ENCODE peak calls at places on chromosomes 4 and X, in four cellular contexts. N is heart right ventricle, K is HFFc6, D is Peyer's patch. J is an unnamed sample.

GRCh38 chr4:158786155-158786581 is 17.3 kb downstream of the FNIP2 start:
- DNase-seq in N (no peak), K (no peak), D (no peak), J (no peak)

GRCh38 chr4:26780524-26780923 is 80.1 kb upstream of the STIM2 start:
- DNase-seq in N (no peak), K (peak), D (no peak), J (peak)

GRCh38 chrX:136711147-136711546 is 63.2 kb downstream of the CD40LG start:
- DNase-seq in N (peak), K (peak), D (peak), J (peak)

GRCh38 chrX:10387011-10387410 is 230.2 kb downstream of the CLCN4 start:
- DNase-seq in N (no peak), K (peak), D (no peak), J (peak)

GRCh38 chr4:17544205-17544604 is 29.2 kb downstream of the CLRN2 start:
- DNase-seq in N (no peak), K (peak), D (no peak), J (no peak)

GRCh38 chr4:16032871-16033505 is 50.8 kb downstream of the PROM1 start:
- DNase-seq in N (no peak), K (no peak), D (no peak), J (no peak)

GRCh38 chrX:110277609-110278008 is 40.3 kb downstream of the AMMECR1 start:
- DNase-seq in N (no peak), K (no peak), D (no peak), J (no peak)

GRCh38 chr4:61376301-61376700 is 176.2 kb downstream of the ADGRL3 start:
- DNase-seq in N (no peak), K (no peak), D (no peak), J (no peak)

GRCh38 chrX:153413731-153414130 is 2.5 kb downstream of the ZFP92 start:
- DNase-seq in N (no peak), K (no peak), D (no peak), J (no peak)

GRCh38 chr4:60938621-60939020 is 261.5 kb upstream of the ADGRL3 start:
- DNase-seq in N (no peak), K (no peak), D (no peak), J (no peak)

GRCh38 chr4:75542824-75543223 is 13.0 kb upstream of the ODAPH start:
- DNase-seq in N (no peak), K (peak), D (no peak), J (peak)

GRCh38 chr4:76108467-76109181 is 34.1 kb downstream of the ART3 start:
- DNase-seq in N (no peak), K (no peak), D (no peak), J (peak)

GRCh38 chr4:105989411-105990242 is 94.4 kb downstream of the NPNT start:
- DNase-seq in N (peak), K (peak), D (no peak), J (no peak)

GRCh38 chr4:7903686-7904085 is 36.0 kb downstream of the AFAP1 start:
- DNase-seq in N (no peak), K (peak), D (no peak), J (no peak)

GRCh38 chr4:15400911-15401671 is 26.7 kb upstream of the C1QTNF7 start:
- DNase-seq in N (peak), K (peak), D (peak), J (peak)

GRCh38 chrX:37871626-37872302 is 24.4 kb upstream of the DYNLT3 start:
- DNase-seq in N (peak), K (peak), D (no peak), J (peak)

GRCh38 chr4:79027656-79028055 is 88.4 kb upstream of the PAQR3 start:
- DNase-seq in N (no peak), K (no peak), D (no peak), J (no peak)

GRCh38 chrX:68503830-68504229 is 5.0 kb downstream of the YIPF6 start:
- DNase-seq in N (no peak), K (no peak), D (no peak), J (peak)

GRCh38 chr4:183602444-183603102 is 56.4 kb downstream of the RWDD4 start:
- DNase-seq in N (no peak), K (no peak), D (no peak), J (peak)

GRCh38 chr4:66590488-66591215 is 920.4 kb upstream of the EPHA5 start:
- DNase-seq in N (no peak), K (no peak), D (no peak), J (peak)

GRCh38 chr4:168978001-168978700 is 31.9 kb downstream of the CBR4 start:
- DNase-seq in N (no peak), K (peak), D (no peak), J (no peak)

GRCh38 chr4:127846061-127846460 is 34.6 kb upstream of the PLK4 start:
- DNase-seq in N (no peak), K (no peak), D (no peak), J (no peak)

GRCh38 chrX:130079824-130080406 is 30.4 kb downstream of the ELF4 start:
- DNase-seq in N (peak), K (peak), D (peak), J (peak)

GRCh38 chrX:65838674-65839073 is 171.2 kb downstream of the MSN start:
- DNase-seq in N (no peak), K (no peak), D (no peak), J (no peak)

GRCh38 chrX:64842492-64842891 is 133.8 kb downstream of the ZC4H2 start:
- DNase-seq in N (no peak), K (no peak), D (peak), J (no peak)

GRCh38 chrX:24424948-24425347 is 40.1 kb upstream of the PDK3 start:
- DNase-seq in N (peak), K (peak), D (peak), J (no peak)

GRCh38 chr4:55762815-55763214 is 56.8 kb upstream of the EXOC1L start:
- DNase-seq in N (no peak), K (no peak), D (no peak), J (no peak)

GRCh38 chr4:112170451-112170993 is 25.3 kb downstream of the FAM241A start:
- DNase-seq in N (no peak), K (peak), D (no peak), J (peak)

GRCh38 chr4:83606435-83606834 is 70.5 kb downstream of the GPAT3 start:
- DNase-seq in N (no peak), K (no peak), D (no peak), J (no peak)

GRCh38 chr4:38210396-38211114 is 250.4 kb downstream of the PTTG2 start:
- DNase-seq in N (no peak), K (peak), D (no peak), J (no peak)

GRCh38 chrX:151153086-151153485 is 23.3 kb upstream of the GPR50 start:
- DNase-seq in N (no peak), K (peak), D (no peak), J (peak)

GRCh38 chrX:75038925-75039324 is 113.7 kb upstream of the NEXMIF start:
- DNase-seq in N (no peak), K (peak), D (no peak), J (peak)

GRCh38 chr4:67861513-67861912 is 22.3 kb downstream of the TMPRSS11D start:
- DNase-seq in N (no peak), K (no peak), D (no peak), J (peak)

GRCh38 chr4:170581322-170581721 is 491.6 kb upstream of the AADAT start:
- DNase-seq in N (no peak), K (no peak), D (peak), J (no peak)

GRCh38 chr4:126777649-126778048 is 855.1 kb upstream of the INTU start:
- DNase-seq in N (no peak), K (peak), D (no peak), J (no peak)

GRCh38 chr4:44629280-44629866 is 22.1 kb downstream of the YIPF7 start:
- DNase-seq in N (peak), K (peak), D (peak), J (peak)

GRCh38 chrX:39716802-39717540 is 380.8 kb downstream of the BCOR start:
- DNase-seq in N (no peak), K (no peak), D (no peak), J (no peak)

GRCh38 chr4:34417160-34417559 is 1827.2 kb downstream of the ARAP2 start:
- DNase-seq in N (no peak), K (peak), D (no peak), J (no peak)

GRCh38 chr4:145153181-145153903 is 27.0 kb downstream of the OTUD4 start:
- DNase-seq in N (no peak), K (peak), D (no peak), J (no peak)

GRCh38 chr4:123438031-123438430 is 41.4 kb downstream of the SPRY1 start:
- DNase-seq in N (no peak), K (no peak), D (no peak), J (no peak)

DNA sequence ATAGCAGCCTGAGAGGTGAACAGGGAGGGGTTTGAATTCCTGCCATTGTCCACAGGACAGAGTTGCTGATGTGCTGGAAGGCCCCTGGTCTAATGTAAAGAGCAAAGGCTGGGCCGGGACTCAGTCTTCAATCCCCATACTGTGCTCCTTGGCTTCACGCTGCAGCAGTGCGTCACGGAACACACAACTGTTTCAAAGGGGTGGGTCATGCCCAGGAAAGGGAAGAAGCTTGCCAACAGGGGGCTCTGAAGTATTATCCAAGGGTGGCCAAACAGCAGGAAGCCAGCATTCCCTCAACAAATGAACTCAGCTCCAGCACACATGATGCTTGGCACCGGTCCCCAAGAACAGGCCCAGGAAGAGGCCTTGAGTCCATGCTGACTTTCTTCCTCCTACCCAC is 122.5 kb downstream of the NFKB1 start:
- DNase-seq in N (no peak), K (peak), D (no peak), J (peak)
- TF ChIP-seq CTCF in N (peak), K (peak), D (no peak), J (peak)

GRCh38 chr4:153530284-153530995 is 64.3 kb downstream of the TMEM131L start:
- DNase-seq in N (no peak), K (no peak), D (no peak), J (no peak)
- TF ChIP-seq CTCF in N (no peak), K (no peak), D (no peak), J (no peak)

DNA sequence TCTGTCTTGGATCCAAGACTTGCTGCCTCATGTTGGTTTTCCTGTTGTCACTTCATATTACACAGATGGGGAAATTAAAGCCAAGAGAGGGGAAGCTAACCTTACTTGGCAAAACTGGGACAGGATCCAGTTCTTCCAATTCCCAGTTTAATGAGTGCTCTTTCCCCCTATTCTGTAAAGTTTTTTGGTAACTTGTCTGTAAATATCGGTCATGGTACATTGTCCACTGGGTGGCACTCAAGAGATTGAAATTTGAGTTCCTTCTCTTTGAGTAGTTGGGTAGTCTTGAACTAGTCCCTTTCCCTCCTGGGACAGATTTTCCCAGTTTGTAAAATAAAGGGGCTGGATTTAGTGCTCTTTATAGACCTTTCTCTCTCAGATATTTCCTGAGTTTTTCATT is 12.4 kb upstream of the EOLA2 start:
- DNase-seq in N (peak), K (peak), D (no peak), J (peak)
- TF ChIP-seq CTCF in N (peak), K (peak), D (peak), J (peak)

DNA sequence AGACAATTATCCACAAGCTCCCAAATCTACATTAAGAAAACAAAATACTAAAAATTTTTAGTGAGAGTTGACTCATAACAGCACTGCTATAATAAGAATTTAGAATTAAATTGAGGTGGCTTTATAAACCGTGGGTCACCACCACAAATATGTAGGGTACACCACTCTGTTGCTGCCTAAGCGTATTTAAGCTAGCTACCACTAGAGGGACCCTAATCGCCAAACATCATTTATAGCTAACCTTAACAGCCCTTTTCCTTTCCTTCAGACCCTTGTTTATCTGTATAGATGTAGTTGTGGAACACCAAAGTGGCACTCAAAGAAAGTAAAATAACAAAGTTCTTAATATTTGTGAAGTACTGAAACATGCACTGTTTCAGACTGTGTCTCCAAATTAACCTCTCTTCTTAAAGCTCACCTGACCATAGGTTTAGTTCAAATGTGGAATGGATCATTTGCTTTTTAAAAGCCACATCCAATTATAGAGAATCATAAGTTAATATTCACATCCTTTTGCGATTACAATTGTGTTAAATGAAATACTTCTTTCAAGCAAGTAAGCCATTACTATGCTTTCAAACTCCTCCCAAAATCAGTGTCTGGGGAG is 95.5 kb upstream of the PTPN13 start:
- DNase-seq in N (peak), K (peak), D (no peak), J (peak)
- TF ChIP-seq CTCF in N (peak), K (peak), D (peak), J (peak)